ENCODE peak calls at places on chromosomes 5 and 9, in seven cellular contexts. M is pons; N is mucosa of gallbladder; G is NAMALWA; C is activated CD4-positive, alpha-beta memory T cell treated with anti-CD3 and anti-CD28 coated beads, Interleukin-2, amount 10 ng/mL, durations not matched to agents 7 days and 5 days; D is esophagus squamous epithelium; P is NCI-H2081. O is an unnamed sample.

GRCh38 chr5:6134281-6134680 is 244.1 kb downstream of the MED10 start:
- DNase-seq in N (no peak), G (no peak), D (no peak), C (no peak), P (no peak), M (no peak), O (no peak)

GRCh38 chr9:121708768-121709488 is 57.5 kb downstream of the DAB2IP start:
- DNase-seq in C (no peak), N (no peak), P (no peak), D (no peak), M (peak), G (no peak), O (no peak)

GRCh38 chr9:3931996-3932906 is 367.6 kb downstream of the GLIS3 start:
- DNase-seq in N (no peak), M (no peak), D (no peak), G (no peak), P (no peak), C (no peak), O (no peak)

GRCh38 chr9:117060963-117061362 is 353.9 kb downstream of the ASTN2 start:
- DNase-seq in M (no peak), G (no peak), N (no peak), P (no peak), C (no peak), D (no peak), O (no peak)

GRCh38 chr9:138060365-138060764 is 182.8 kb downstream of the CACNA1B start:
- DNase-seq in D (no peak), N (no peak), M (no peak), C (no peak), P (no peak), G (no peak), O (no peak)

GRCh38 chr5:122101636-122102285 is 23.7 kb upstream of the LOX start:
- DNase-seq in D (no peak), C (no peak), P (peak), M (peak), G (peak), N (no peak), O (peak)

GRCh38 chr5:71633255-71634155 is 46.4 kb downstream of the MCCC2 start:
- DNase-seq in P (no peak), D (no peak), M (no peak), C (no peak), N (no peak), G (no peak), O (no peak)

GRCh38 chr5:96718635-96719077 is 56.5 kb downstream of the CAST start:
- DNase-seq in N (peak), C (no peak), G (no peak), M (peak), P (no peak), D (no peak), O (no peak)

GRCh38 chr5:150350524-150351344 is 6.8 kb upstream of the TCOF1 start:
- DNase-seq in G (peak), P (no peak), M (peak), C (peak), N (peak), D (no peak), O (peak)

GRCh38 chr5:158967566-158967965 is 132.2 kb downstream of the EBF1 start:
- DNase-seq in D (no peak), M (no peak), G (no peak), N (no peak), P (no peak), C (no peak), O (no peak)

GRCh38 chr5:117488976-117489500 is 914.4 kb upstream of the SEMA6A start:
- DNase-seq in D (no peak), N (no peak), P (peak), G (no peak), M (no peak), C (no peak), O (peak)

GRCh38 chr5:175873090-175873454 is 1.7 kb downstream of the CPLX2 start:
- DNase-seq in D (no peak), M (no peak), P (peak), N (no peak), G (no peak), C (peak), O (peak)

GRCh38 chr5:53201746-53202145 is 92.2 kb upstream of the MOCS2 start:
- DNase-seq in M (no peak), N (no peak), G (peak), D (no peak), P (no peak), C (no peak), O (no peak)

GRCh38 chr5:39082995-39083394 is 8.8 kb upstream of the RICTOR start:
- DNase-seq in P (no peak), N (no peak), D (no peak), G (no peak), M (no peak), C (no peak), O (no peak)

GRCh38 chr5:124480022-124480421 is 266.4 kb downstream of the ZNF608 start:
- DNase-seq in M (no peak), G (no peak), C (no peak), N (no peak), D (no peak), P (no peak), O (no peak)

GRCh38 chr5:179902763-179903158 is 4.9 kb downstream of the TBC1D9B start:
- DNase-seq in G (no peak), D (no peak), P (no peak), M (no peak), C (no peak), N (no peak), O (no peak)

GRCh38 chr9:113296796-113297558 is 6.2 kb downstream of the RNF183 start:
- DNase-seq in G (no peak), P (no peak), N (no peak), C (no peak), D (no peak), M (no peak), O (no peak)

GRCh38 chr5:42495908-42496307 is 72.7 kb downstream of the GHR start:
- DNase-seq in C (no peak), D (no peak), P (no peak), N (no peak), M (no peak), G (no peak), O (no peak)

GRCh38 chr5:101425345-101425744 is 522.3 kb upstream of the ST8SIA4 start:
- DNase-seq in C (no peak), N (no peak), G (no peak), P (no peak), D (no peak), M (no peak), O (no peak)

GRCh38 chr9:22157271-22157670 is 148.2 kb upstream of the CDKN2B start:
- DNase-seq in N (no peak), G (no peak), M (no peak), C (no peak), P (no peak), D (no peak), O (no peak)

GRCh38 chr5:175468892-175469291 is 9.5 kb upstream of the SFXN1 start:
- DNase-seq in G (no peak), D (no peak), M (no peak), N (no peak), C (no peak), P (no peak), O (no peak)

GRCh38 chr9:3054017-3054586 is 210.2 kb upstream of the PUM3 start:
- DNase-seq in D (no peak), G (no peak), N (no peak), M (no peak), C (no peak), P (no peak), O (no peak)

GRCh38 chr9:120723547-120723946 is 9.3 kb upstream of the MEGF9 start:
- DNase-seq in G (no peak), C (no peak), N (no peak), M (no peak), P (no peak), D (no peak), O (no peak)

GRCh38 chr5:147098233-147098790 is 136.5 kb upstream of the STK32A start:
- DNase-seq in C (peak), G (peak), M (peak), D (no peak), N (peak), P (no peak), O (peak)

GRCh38 chr5:53362521-53362941 is 117.9 kb upstream of the FST start:
- DNase-seq in P (no peak), C (no peak), M (no peak), D (no peak), G (no peak), N (no peak), O (no peak)

GRCh38 chr5:150227606-150228273 is 37.9 kb downstream of the SLC6A7 start:
- DNase-seq in G (no peak), M (no peak), P (no peak), N (no peak), D (no peak), C (no peak), O (no peak)

GRCh38 chr5:80507663-80508062 is 19.8 kb downstream of the FAM151B start:
- DNase-seq in D (no peak), C (no peak), M (no peak), P (no peak), G (no peak), N (no peak), O (no peak)

GRCh38 chr9:132770775-132771310 is 100.6 kb downstream of the GTF3C4 start:
- DNase-seq in P (no peak), D (no peak), G (no peak), M (no peak), C (no peak), N (no peak), O (no peak)

GRCh38 chr5:144265643-144266042 is 95.0 kb downstream of the KCTD16 start:
- DNase-seq in M (no peak), N (no peak), D (no peak), C (no peak), G (no peak), P (no peak), O (no peak)

GRCh38 chr9:15416880-15417279 is 5.8 kb upstream of the SNAPC3 start:
- DNase-seq in C (peak), P (peak), D (no peak), G (peak), N (peak), M (peak), O (peak)

GRCh38 chr9:38074441-38074943 is 5.5 kb upstream of the SHB start:
- DNase-seq in C (no peak), D (no peak), P (no peak), N (no peak), G (no peak), M (no peak), O (no peak)

GRCh38 chr9:77753183-77753582 is 105.1 kb upstream of the GNA14 start:
- DNase-seq in C (no peak), G (no peak), M (no peak), N (no peak), D (no peak), P (no peak), O (no peak)

GRCh38 chr9:89078860-89079259 is 87.6 kb downstream of the S1PR3 start:
- DNase-seq in D (no peak), G (no peak), P (no peak), C (no peak), N (no peak), M (no peak), O (no peak)

GRCh38 chr9:121902483-121903135 is 190.5 kb downstream of the TTLL11 start:
- DNase-seq in G (no peak), P (no peak), M (no peak), D (no peak), C (no peak), N (peak), O (no peak)

GRCh38 chr5:34736445-34737119 is 80.5 kb downstream of the RAI14 start:
- DNase-seq in D (no peak), N (no peak), M (no peak), P (no peak), G (no peak), C (no peak), O (no peak)

GRCh38 chr5:170745481-170746061 is 38.0 kb upstream of the GABRP start:
- DNase-seq in M (no peak), D (no peak), G (no peak), C (no peak), N (peak), P (no peak), O (no peak)